ENCODE peak calls at places on chromosomes 7 and 10, in four cellular contexts. T is nucleus accumbens, X is HFFc6, F is HCT116. I is an unnamed sample.

GRCh38 chr10:103855424-103855823 is at the start of gene SH3PXD2A:
- DNase-seq in X (no peak), T (peak), F (no peak), I (no peak)

GRCh38 chr10:69397972-69398371 is 18.7 kb downstream of the TACR2 start:
- DNase-seq in X (no peak), T (no peak), F (no peak), I (no peak)

GRCh38 chr7:35695628-35695888 is 623 bp upstream of the HERPUD2 start:
- DNase-seq in T (no peak), X (no peak), F (no peak), I (no peak)

GRCh38 chr7:105677395-105677701 is 96.1 kb upstream of the EFCAB10 start:
- DNase-seq in T (no peak), F (no peak), X (no peak), I (no peak)

GRCh38 chr7:116439005-116439404 is 60.5 kb upstream of the CAV2 start:
- DNase-seq in X (no peak), F (no peak), T (no peak), I (no peak)

GRCh38 chr10:33134011-33134751 is 176.2 kb upstream of the ITGB1 start:
- DNase-seq in X (peak), F (peak), T (no peak), I (no peak)

GRCh38 chr10:113945075-113945686 is 90.7 kb downstream of the NHLRC2 start:
- DNase-seq in T (no peak), F (peak), X (peak), I (no peak)

GRCh38 chr7:135933509-135934188 is 43.5 kb downstream of the MTPN start:
- DNase-seq in F (no peak), X (no peak), T (no peak), I (no peak)

GRCh38 chr10:114943000-114943399 is 5.0 kb downstream of the TRUB1 start:
- DNase-seq in F (no peak), T (no peak), X (no peak), I (no peak)

GRCh38 chr7:66946545-66946944 is 25.5 kb downstream of the TMEM248 start:
- DNase-seq in X (no peak), T (no peak), F (no peak), I (no peak)

GRCh38 chr7:39952378-39952777 is 2.3 kb downstream of the CDK13 start:
- DNase-seq in X (peak), F (no peak), T (no peak), I (no peak)

GRCh38 chr7:128879461-128879938 is 16.8 kb downstream of the ATP6V1F start:
- DNase-seq in F (no peak), X (no peak), T (no peak), I (no peak)